ENCODE peak calls at places on chromosomes 16 and 17, in nine cellular contexts. Y, W, A, I, P, Q, J, K and G are unnamed samples.

GRCh38 chr17:62800580-62800979 is 7.5 kb downstream of the MARCHF10 start:
- DNase-seq in J (no peak), Y (no peak), I (peak), W (no peak), Q (no peak), P (no peak), K (no peak), A (no peak), G (no peak)

GRCh38 chr17:79844869-79845600 is 5.8 kb upstream of the CBX4 start:
- DNase-seq in I (no peak), Q (peak), Y (peak), J (no peak), P (no peak), K (peak), A (peak), W (no peak), G (peak)

GRCh38 chr16:972316-973002 is 1.7 kb upstream of the LMF1 start:
- DNase-seq in Y (no peak), Q (no peak), A (peak), K (peak), W (no peak), J (no peak), P (no peak), I (no peak), G (peak)

GRCh38 chr17:35872581-35872980 is 3.9 kb upstream of the HEATR9 start:
- DNase-seq in I (no peak), J (no peak), A (no peak), Y (no peak), Q (no peak), P (no peak), W (no peak), K (no peak), G (no peak)

GRCh38 chr17:66578781-66579489 is 256.0 kb upstream of the CACNG5 start:
- DNase-seq in J (no peak), I (no peak), K (no peak), Q (no peak), P (no peak), A (no peak), W (no peak), Y (no peak), G (peak)

GRCh38 chr17:50322271-50322670 is 23.7 kb upstream of the XYLT2 start:
- DNase-seq in W (no peak), Q (no peak), J (no peak), A (no peak), Y (no peak), P (no peak), K (no peak), I (no peak), G (no peak)

GRCh38 chr16:1790611-1791255 is 2.8 kb downstream of the IGFALS start:
- DNase-seq in I (no peak), J (no peak), W (no peak), K (no peak), Y (no peak), Q (no peak), P (no peak), A (no peak), G (no peak)

GRCh38 chr17:60390881-60391418 is 983 bp downstream of the USP32 start:
- DNase-seq in P (no peak), Y (peak), W (no peak), Q (no peak), I (peak), A (peak), J (peak), K (peak), G (no peak)

GRCh38 chr16:26204138-26204537 is 512.4 kb downstream of the HS3ST4 start:
- DNase-seq in W (no peak), K (no peak), A (no peak), I (no peak), J (no peak), P (no peak), Q (no peak), Y (no peak), G (no peak)

GRCh38 chr17:31004160-31004559 is 33.3 kb downstream of the RNF135 start:
- DNase-seq in W (no peak), Q (no peak), A (no peak), Y (no peak), J (no peak), I (no peak), K (no peak), P (no peak), G (no peak)

GRCh38 chr17:7219434-7219811 is 213 bp downstream of the DLG4 start:
- DNase-seq in J (no peak), K (no peak), I (no peak), Y (no peak), Q (no peak), A (no peak), W (no peak), P (no peak), G (no peak)

GRCh38 chr16:56411624-56412023 is 13.7 kb downstream of the AMFR start:
- DNase-seq in A (no peak), P (no peak), J (no peak), I (no peak), Y (no peak), Q (no peak), K (no peak), W (no peak), G (no peak)

GRCh38 chr17:78125976-78126894 is 2.3 kb downstream of the TMC6 start:
- DNase-seq in Y (no peak), P (no peak), W (no peak), I (no peak), Q (no peak), K (no peak), A (no peak), J (no peak), G (no peak)

GRCh38 chr17:8126306-8127066 is 2.6 kb upstream of the HES7 start:
- DNase-seq in P (no peak), A (peak), Y (peak), K (peak), Q (no peak), W (no peak), J (peak), I (peak), G (peak)

GRCh38 chr17:44627513-44627912 is 28.8 kb upstream of the MEIOC start:
- DNase-seq in Q (no peak), J (no peak), W (no peak), Y (no peak), A (no peak), K (no peak), I (no peak), P (no peak), G (no peak)

GRCh38 chr17:72394531-72394930 is 273.7 kb downstream of the SOX9 start:
- DNase-seq in A (no peak), Q (no peak), J (no peak), Y (no peak), K (no peak), W (no peak), I (no peak), P (no peak), G (no peak)